ENCODE peak calls at places on chromosome 6, in ten cellular contexts. L is psoas muscle; A is heart left ventricle; V is kidney; B is H9; C is stomach; O is colonic mucosa; S is neural progenitor cell; I is CD8-positive, alpha-beta T cell; K is IMR-90. M is an unnamed sample.

GRCh38 chr6:4176907-4177306 is 41.5 kb upstream of the ECI2 start:
- DNase-seq in K (no peak), S (no peak), I (no peak), B (no peak), O (no peak), V (no peak), A (no peak), L (no peak), C (no peak), M (no peak)

GRCh38 chr6:165834613-165835259 is 171.7 kb upstream of the PDE10A start:
- DNase-seq in L (no peak), K (peak; percentile 17), S (no peak), C (peak; percentile 97), I (no peak), A (peak; percentile 80), O (peak; percentile 89), B (no peak), V (no peak), M (no peak)

GRCh38 chr6:157634566-157634965 is 188.5 kb upstream of the SNX9 start:
- DNase-seq in V (no peak), K (no peak), B (no peak), L (no peak), C (no peak), S (no peak), O (no peak), A (no peak), I (no peak), M (no peak)

GRCh38 chr6:48883116-48883515 is 579.9 kb downstream of the MMUT start:
- DNase-seq in S (no peak), O (no peak), C (no peak), L (no peak), V (no peak), B (no peak), I (no peak), A (no peak), K (no peak), M (peak; percentile 51)

GRCh38 chr6:140790109-140790508 is 1342.6 kb upstream of the GJE1 start:
- DNase-seq in O (no peak), L (no peak), A (no peak), C (no peak), I (no peak), B (no peak), S (no peak), K (no peak), V (no peak), M (no peak)

GRCh38 chr6:26576929-26577719 is 19.6 kb upstream of the ABT1 start:
- DNase-seq in S (peak; percentile 84), I (peak; percentile 54), L (no peak), B (peak; percentile 79), C (no peak), K (peak; percentile 88), A (no peak), V (no peak), O (peak; percentile 71), M (peak; percentile 88)

GRCh38 chr6:150363733-150364132 is 5.1 kb upstream of the IYD start:
- DNase-seq in S (no peak), A (no peak), O (no peak), L (no peak), K (no peak), V (no peak), C (no peak), I (no peak), B (no peak), M (no peak)

GRCh38 chr6:2111162-2111677 is 134.2 kb downstream of the GMDS start:
- DNase-seq in V (no peak), A (no peak), S (no peak), B (no peak), K (peak; percentile 89), O (no peak), I (no peak), L (no peak), C (no peak), M (no peak)

GRCh38 chr6:14804001-14804401 is 441.9 kb upstream of the JARID2 start:
- DNase-seq in B (no peak), I (no peak), O (no peak), V (no peak), C (no peak), K (no peak), L (no peak), A (no peak), S (no peak), M (no peak)

GRCh38 chr6:102742033-102742432 is 1348.5 kb downstream of the GRIK2 start:
- DNase-seq in L (no peak), K (no peak), O (no peak), I (no peak), B (no peak), S (no peak), V (no peak), C (no peak), A (no peak), M (peak; percentile 67)

GRCh38 chr6:73393278-73393677 is 1.4 kb upstream of the DDX43 start:
- DNase-seq in B (no peak), K (peak; percentile 40), V (no peak), C (no peak), S (no peak), A (no peak), L (no peak), O (no peak), I (no peak), M (no peak)

GRCh38 chr6:90039911-90040310 is 145.6 kb downstream of the GJA10 start:
- DNase-seq in L (no peak), C (no peak), S (no peak), K (peak; percentile 54), B (no peak), I (no peak), O (no peak), A (no peak), V (no peak), M (no peak)

GRCh38 chr6:30077218-30077617 is 1.6 kb upstream of the RNF39 start:
- DNase-seq in I (no peak), O (no peak), V (no peak), S (no peak), C (no peak), K (no peak), B (no peak), A (no peak), L (no peak), M (no peak)

GRCh38 chr6:30075987-30076311 is 380 bp upstream of the RNF39 start:
- DNase-seq in C (peak; percentile 75), B (peak; percentile 63), V (peak; percentile 88), L (no peak), I (no peak), S (no peak), O (no peak), K (no peak), A (no peak), M (no peak)

GRCh38 chr6:30074331-30075093 is 1.1 kb downstream of the RNF39 start:
- DNase-seq in K (no peak), S (peak; percentile 62), V (peak; percentile 72), C (no peak), A (no peak), O (peak; percentile 42), B (peak; percentile 82), L (no peak), I (no peak), M (no peak)

GRCh38 chr6:30075094-30075986 is at the start of gene RNF39:
- DNase-seq in S (peak; percentile 59), O (peak; percentile 65), C (no peak), A (no peak), V (peak; percentile 78), B (no peak), K (no peak), I (no peak), L (no peak), M (no peak)

DNA sequence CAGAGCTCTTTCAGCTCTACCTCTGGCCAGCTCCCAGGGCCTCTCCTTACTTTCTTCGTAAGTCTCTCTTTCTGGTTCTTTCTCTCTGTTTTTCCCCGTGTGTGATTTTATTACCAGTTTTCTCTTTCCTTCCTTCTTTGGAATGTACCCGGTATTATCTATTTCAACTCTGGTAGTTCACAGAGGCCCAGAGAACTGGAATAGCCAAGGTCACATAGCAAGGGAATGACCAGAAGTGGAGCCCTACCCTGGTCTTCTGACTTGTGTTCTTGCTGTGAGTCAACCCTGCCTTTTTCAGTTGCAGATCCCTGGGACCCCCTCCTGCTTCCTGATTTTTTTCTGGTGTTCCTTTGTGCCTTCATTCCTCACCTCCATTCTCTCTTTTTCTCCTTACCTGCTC is 764 bp upstream of the RNF39 start:
- DNase-seq in S (no peak), B (no peak), I (no peak), K (no peak), O (no peak), A (no peak), V (no peak), C (no peak), L (no peak), M (no peak)
- H3K27ac ChIP-seq in S (no peak overlapping the region), B (no peak overlapping the region), I (no peak overlapping the region), K (no peak overlapping the region), O (no peak overlapping the region), A (no peak overlapping the region), V (no peak overlapping the region), C (peak overlapping the region; percentile 70), L (no peak overlapping the region), M (no peak overlapping the region)

DNA sequence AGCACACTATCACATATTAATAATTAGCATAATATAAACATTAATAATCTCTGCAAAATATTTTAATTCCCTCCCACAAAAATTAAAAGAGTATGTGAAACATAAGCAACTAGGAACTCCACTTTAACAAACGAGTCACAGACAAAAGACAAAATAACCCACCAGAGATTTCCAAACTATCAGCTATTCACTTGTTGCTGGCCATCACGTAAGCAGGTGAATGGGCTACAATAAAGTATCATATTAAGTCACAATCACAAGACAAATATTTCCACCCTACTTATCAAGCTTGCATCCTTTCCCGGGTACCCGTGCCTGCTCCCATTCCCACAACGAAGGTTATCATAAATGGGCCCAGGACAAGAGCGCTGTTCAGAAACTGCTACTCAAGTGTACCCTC is 2.5 kb downstream of the HDAC2 start:
- DNase-seq in O (no peak), S (no peak), C (no peak), A (no peak), K (no peak), B (no peak), V (no peak), L (no peak), I (no peak), M (no peak)
- H3K4me1 ChIP-seq in O (peaks cover 4% of the 10 kb centered on the region), S (peaks cover 20% of the 10 kb centered on the region), C (peaks cover 60% of the 10 kb centered on the region), A (peaks cover 39% of the 10 kb centered on the region), K (peaks cover 3% of the 10 kb centered on the region), B (peaks cover 8% of the 10 kb centered on the region), V (peaks cover 8% of the 10 kb centered on the region), L (peaks cover 38% of the 10 kb centered on the region), I (peaks cover 35% of the 10 kb centered on the region), M (peaks cover 19% of the 10 kb centered on the region)

DNA sequence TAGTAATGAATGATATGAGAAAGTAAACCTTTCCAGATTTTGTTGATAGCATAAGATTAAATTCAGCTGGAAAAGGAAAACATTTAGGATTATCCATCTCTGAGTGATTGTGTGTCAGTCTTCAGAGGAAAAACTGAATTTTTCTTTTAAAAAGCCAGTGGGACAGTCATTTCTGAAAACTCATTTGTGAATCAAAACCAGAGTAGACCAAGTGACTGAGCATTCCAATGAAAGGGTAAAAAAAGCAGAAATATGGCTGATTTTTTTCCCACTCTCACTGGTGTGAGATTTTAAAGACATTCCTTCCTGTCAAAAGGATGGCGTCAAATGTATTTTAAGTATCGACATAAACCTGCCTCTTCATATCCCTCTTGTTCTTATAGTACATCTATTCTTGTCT is 214.0 kb downstream of the GMPR start:
- DNase-seq in O (no peak), A (no peak), K (no peak), B (no peak), S (no peak), I (no peak), C (no peak), V (no peak), L (no peak), M (no peak)
- TF ChIP-seq CTCF in O (no peak), A (no peak), K (no peak), B (no peak), S (no peak), I (no peak), C (no peak), V (no peak), L (no peak), M (no peak)

GRCh38 chr6:36610576-36611336 is 16.6 kb downstream of the SRSF3 start:
- DNase-seq in I (no peak), B (no peak), V (no peak), L (no peak), A (no peak), K (no peak), O (no peak), C (no peak), S (no peak), M (no peak)
- H3K27ac ChIP-seq in I (no peak overlapping the region), B (peak overlapping the region; percentile 35), V (no peak overlapping the region), L (peak overlapping the region; percentile 42), A (no peak overlapping the region), K (no peak overlapping the region), O (no peak overlapping the region), C (no peak overlapping the region), S (no peak overlapping the region), M (no peak overlapping the region)

M was measured in A673.